ENCODE peak calls at places on chromosomes 7 and 10, in four cellular contexts. P, W, X and D are unnamed samples.

GRCh38 chr10:76209135-76209534 is 777.7 kb downstream of the LRMDA start:
- DNase-seq in P (no peak), W (no peak), X (no peak), D (no peak)

GRCh38 chr10:44391981-44392380 is 7.1 kb upstream of the CXCL12 start:
- DNase-seq in P (no peak), W (no peak), X (peak), D (no peak)

GRCh38 chr10:125231116-125231812 is 70.9 kb upstream of the CTBP2 start:
- DNase-seq in P (peak), W (peak), X (no peak), D (no peak)

GRCh38 chr7:97865104-97865503 is 7.1 kb downstream of the ASNS start:
- DNase-seq in P (no peak), W (no peak), X (no peak), D (no peak)

GRCh38 chr7:87877641-87878040 is 1.3 kb downstream of the DBF4 start:
- DNase-seq in P (no peak), W (no peak), X (no peak), D (peak)

GRCh38 chr7:74155810-74156395 is 18.3 kb upstream of the EIF4H start:
- DNase-seq in P (no peak), W (no peak), X (no peak), D (no peak)

GRCh38 chr7:51340029-51340838 is 23.6 kb upstream of the COBL start:
- DNase-seq in P (no peak), W (no peak), X (no peak), D (peak)

GRCh38 chr10:132927824-132928223 is 14.5 kb downstream of the CFAP46 start:
- DNase-seq in P (no peak), W (no peak), X (no peak), D (no peak)

GRCh38 chr7:66735850-66736249 is 4.7 kb upstream of the RABGEF1 start:
- DNase-seq in P (no peak), W (no peak), X (no peak), D (no peak)

GRCh38 chr7:129729511-129729910 is 118.0 kb downstream of the NRF1 start:
- DNase-seq in P (no peak), W (no peak), X (no peak), D (no peak)

GRCh38 chr10:44395902-44396670 is 11.2 kb upstream of the CXCL12 start:
- DNase-seq in P (no peak), W (no peak), X (peak), D (no peak)

GRCh38 chr7:69429817-69430501 is 168.3 kb upstream of the AUTS2 start:
- DNase-seq in P (no peak), W (no peak), X (no peak), D (no peak)

GRCh38 chr10:6591668-6592067 is 11.6 kb upstream of the PRKCQ start:
- DNase-seq in P (no peak), W (no peak), X (no peak), D (no peak)

GRCh38 chr10:6593140-6593740 is 13.2 kb upstream of the PRKCQ start:
- DNase-seq in P (no peak), W (no peak), X (no peak), D (no peak)

GRCh38 chr10:6589287-6590094 is 9.4 kb upstream of the PRKCQ start:
- DNase-seq in P (no peak), W (no peak), X (no peak), D (no peak)

GRCh38 chr10:6590100-6590499 is 10.0 kb upstream of the PRKCQ start:
- DNase-seq in P (no peak), W (no peak), X (no peak), D (no peak)

DNA sequence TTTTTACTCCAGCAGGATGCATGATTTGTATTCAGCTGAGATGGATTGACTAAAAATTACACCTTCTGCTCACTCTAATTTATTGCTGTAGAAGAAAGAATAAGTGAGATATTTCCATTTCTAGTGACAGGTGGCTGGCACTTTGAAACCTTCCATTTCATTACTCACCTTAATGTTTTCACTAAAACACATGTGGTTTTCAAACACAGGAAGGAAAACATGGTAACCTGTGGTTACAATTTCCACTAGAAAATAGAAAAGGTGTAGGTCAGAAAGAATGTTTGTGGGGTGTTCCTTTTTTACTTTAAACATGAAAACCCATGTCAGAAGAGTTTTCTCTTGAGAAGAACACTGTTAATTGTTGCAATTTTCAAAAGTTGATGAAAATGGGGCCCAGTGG is 12.0 kb upstream of the PRKCQ start:
- DNase-seq in P (no peak), W (no peak), X (no peak), D (peak)
- H3K27ac ChIP-seq in P (no peak), W (no peak), X (no peak), D (no peak)

GRCh38 chr7:30238721-30239441 is 45.5 kb upstream of the ZNRF2 start:
- DNase-seq in P (no peak), W (no peak), X (no peak), D (peak)
- H3K27ac ChIP-seq in P (no peak), W (no peak), X (no peak), D (no peak)

DNA sequence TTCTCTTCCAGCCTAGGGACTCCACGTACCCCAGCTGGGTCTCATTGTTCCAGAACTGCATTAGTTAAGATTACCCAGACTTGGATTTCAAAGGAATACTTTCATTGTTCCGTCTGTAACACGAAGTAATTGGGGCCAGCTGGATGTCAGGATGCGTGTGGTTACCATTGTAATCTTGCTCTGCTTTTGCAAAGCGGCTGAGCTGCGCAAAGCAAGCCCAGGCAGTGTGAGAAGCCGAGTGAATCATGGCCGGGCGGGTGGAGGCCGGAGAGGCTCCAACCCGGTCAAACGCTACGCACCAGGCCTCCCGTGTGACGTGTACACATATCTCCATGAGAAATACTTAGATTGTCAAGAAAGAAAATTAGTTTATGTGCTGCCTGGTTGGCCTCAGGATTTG is 21.0 kb downstream of the LRRC17 start:
- DNase-seq in P (no peak), W (peak), X (peak), D (no peak)
- H3K27ac ChIP-seq in P (no peak), W (peak), X (peak), D (no peak)

GRCh38 chr10:122505885-122506284 is 44.5 kb downstream of the HTRA1 start:
- DNase-seq in P (no peak), W (no peak), X (no peak), D (no peak)
- H3K27ac ChIP-seq in P (no peak), W (no peak), X (peak), D (no peak)

DNA sequence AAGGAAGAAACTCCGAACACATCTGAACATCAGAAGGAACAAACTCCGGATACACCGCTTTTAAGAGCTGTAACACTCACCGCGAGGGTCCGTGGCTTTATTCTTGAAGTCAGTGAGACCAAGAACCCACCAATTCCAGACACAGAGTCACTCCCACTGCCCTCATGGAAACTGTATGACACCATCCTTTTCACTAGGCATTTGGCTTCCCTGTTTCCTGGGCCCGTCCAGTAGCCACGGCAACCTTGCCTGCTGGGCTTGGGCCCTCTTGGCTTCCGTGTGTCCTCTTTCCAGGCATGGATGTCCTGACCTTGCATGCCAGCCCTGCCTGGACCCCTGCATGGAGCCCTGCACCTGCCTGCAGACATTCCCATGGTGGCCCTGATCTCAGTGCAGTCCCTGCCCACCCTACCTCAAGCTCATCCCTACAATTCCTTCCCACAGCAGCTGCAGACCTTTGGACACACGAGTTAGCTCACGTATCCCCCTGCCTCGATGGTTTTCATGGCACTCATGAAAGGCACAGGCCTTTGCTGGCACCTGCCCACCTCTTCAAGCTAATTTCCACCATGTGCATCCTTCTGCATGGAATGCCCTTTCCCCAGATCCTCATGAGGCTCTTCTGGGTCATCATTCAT is 6.7 kb downstream of the SH2D4B start:
- DNase-seq in P (no peak), W (peak), X (peak), D (no peak)
- H3K27ac ChIP-seq in P (no peak), W (no peak), X (no peak), D (no peak)

GRCh38 chr10:19922236-19922963 is 106.2 kb downstream of the PLXDC2 start:
- DNase-seq in P (no peak), W (no peak), X (no peak), D (peak)
- H3K27ac ChIP-seq in P (no peak), W (no peak), X (peak), D (peak)